ENCODE peak calls at places on chromosomes 4 and X, in eight cellular contexts. R is neural progenitor cell; U is cardiac fibroblast; P is CD8-positive, alpha-beta T cell; Q is heart right ventricle; Y is GM23248; D is adipocyte; N is uterus. J is an unnamed sample.

GRCh38 chr4:23373269-23373668 is 516.6 kb downstream of the PPARGC1A start:
- DNase-seq in R (no peak), U (peak), P (no peak), Q (peak), Y (no peak), D (no peak), N (no peak), J (no peak)

GRCh38 chr4:3463556-3464348 is 646 bp downstream of the DOK7 start:
- DNase-seq in R (no peak), U (no peak), P (no peak), Q (no peak), Y (no peak), D (no peak), N (no peak), J (no peak)

GRCh38 chr4:91116861-91117260 is 989.7 kb downstream of the CCSER1 start:
- DNase-seq in R (no peak), U (peak), P (no peak), Q (no peak), Y (peak), D (peak), N (no peak), J (no peak)

GRCh38 chrX:24026403-24026801 is 584 bp downstream of the KLHL15 start:
- DNase-seq in R (peak), U (peak), P (no peak), Q (no peak), Y (peak), D (peak), N (no peak), J (no peak)

GRCh38 chr4:80694178-80694577 is 336.3 kb upstream of the BMP3 start:
- DNase-seq in R (no peak), U (no peak), P (no peak), Q (no peak), Y (no peak), D (peak), N (no peak), J (no peak)

GRCh38 chr4:147326581-147326980 is 154.3 kb upstream of the EDNRA start:
- DNase-seq in R (no peak), U (peak), P (no peak), Q (no peak), Y (no peak), D (peak), N (no peak), J (no peak)

GRCh38 chrX:63128509-63128908 is 222.6 kb downstream of the SPIN4 start:
- DNase-seq in R (no peak), U (peak), P (no peak), Q (no peak), Y (peak), D (peak), N (no peak), J (no peak)

GRCh38 chr4:163448541-163449203 is 24.9 kb downstream of the TKTL2 start:
- DNase-seq in R (no peak), U (peak), P (no peak), Q (no peak), Y (peak), D (peak), N (no peak), J (no peak)

GRCh38 chrX:37817579-37817978 is 29.8 kb downstream of the DYNLT3 start:
- DNase-seq in R (no peak), U (no peak), P (no peak), Q (no peak), Y (no peak), D (no peak), N (no peak), J (no peak)

GRCh38 chr4:126242679-126243390 is 928.1 kb downstream of the FAT4 start:
- DNase-seq in R (peak), U (peak), P (no peak), Q (peak), Y (peak), D (no peak), N (no peak), J (no peak)

GRCh38 chrX:97117572-97117971 is 233.9 kb downstream of the RPA4 start:
- DNase-seq in R (no peak), U (no peak), P (no peak), Q (no peak), Y (no peak), D (no peak), N (no peak), J (no peak)

GRCh38 chr4:78644744-78645330 is 93.3 kb downstream of the ANXA3 start:
- DNase-seq in R (peak), U (peak), P (peak), Q (peak), Y (peak), D (peak), N (peak), J (peak)

GRCh38 chr4:26885912-26886274 is 25.3 kb downstream of the STIM2 start:
- DNase-seq in R (no peak), U (no peak), P (peak), Q (no peak), Y (no peak), D (no peak), N (no peak), J (no peak)

GRCh38 chr4:43732829-43733426 is 715.7 kb downstream of the KCTD8 start:
- DNase-seq in R (no peak), U (no peak), P (no peak), Q (no peak), Y (no peak), D (no peak), N (no peak), J (no peak)

GRCh38 chr4:11367371-11367770 is 61.3 kb downstream of the HS3ST1 start:
- DNase-seq in R (peak), U (peak), P (no peak), Q (peak), Y (no peak), D (no peak), N (peak), J (peak)

GRCh38 chr4:20337261-20337664 is 85.6 kb downstream of the SLIT2 start:
- DNase-seq in R (no peak), U (no peak), P (no peak), Q (no peak), Y (no peak), D (no peak), N (no peak), J (no peak)

GRCh38 chr4:6772223-6772928 is 10.2 kb upstream of the KIAA0232 start:
- DNase-seq in R (no peak), U (peak), P (no peak), Q (no peak), Y (peak), D (no peak), N (no peak), J (no peak)

GRCh38 chrX:142001934-142002333 is 98.2 kb downstream of the MAGEC1 start:
- DNase-seq in R (no peak), U (no peak), P (no peak), Q (no peak), Y (no peak), D (no peak), N (no peak), J (no peak)

GRCh38 chr4:42768125-42768748 is 111.3 kb upstream of the ATP8A1 start:
- DNase-seq in R (peak), U (no peak), P (no peak), Q (no peak), Y (no peak), D (no peak), N (no peak), J (no peak)

GRCh38 chr4:4852591-4853362 is 6.7 kb upstream of the MSX1 start:
- DNase-seq in R (peak), U (peak), P (no peak), Q (no peak), Y (peak), D (peak), N (peak), J (no peak)

GRCh38 chr4:8191136-8191747 is 7.8 kb upstream of the SH3TC1 start:
- DNase-seq in R (no peak), U (peak), P (no peak), Q (peak), Y (no peak), D (no peak), N (peak), J (peak)

GRCh38 chr4:13328591-13328990 is 155.5 kb downstream of the RAB28 start:
- DNase-seq in R (no peak), U (no peak), P (no peak), Q (no peak), Y (peak), D (no peak), N (no peak), J (no peak)

GRCh38 chr4:149987777-149988410 is 90.4 kb upstream of the DCLK2 start:
- DNase-seq in R (no peak), U (no peak), P (no peak), Q (no peak), Y (no peak), D (peak), N (no peak), J (no peak)

GRCh38 chrX:26783512-26784225 is 567.7 kb downstream of the MAGEB5 start:
- DNase-seq in R (peak), U (peak), P (no peak), Q (peak), Y (peak), D (peak), N (no peak), J (no peak)

GRCh38 chr4:24476209-24476781 is 108.1 kb downstream of the DHX15 start:
- DNase-seq in R (peak), U (peak), P (no peak), Q (no peak), Y (peak), D (peak), N (no peak), J (no peak)

GRCh38 chr4:152956650-152957436 is 20.7 kb downstream of the FHDC1 start:
- DNase-seq in R (no peak), U (peak), P (no peak), Q (no peak), Y (no peak), D (peak), N (no peak), J (no peak)

GRCh38 chr4:3819210-3819919 is 53.2 kb downstream of the ADRA2C start:
- DNase-seq in R (no peak), U (no peak), P (no peak), Q (no peak), Y (no peak), D (no peak), N (no peak), J (no peak)

GRCh38 chrX:20265221-20265725 is 1.4 kb downstream of the RPS6KA3 start:
- DNase-seq in R (peak), U (peak), P (peak), Q (peak), Y (peak), D (peak), N (peak), J (peak)

GRCh38 chr4:3387154-3387942 is 54.4 kb upstream of the HGFAC start:
- DNase-seq in R (no peak), U (no peak), P (no peak), Q (no peak), Y (no peak), D (no peak), N (no peak), J (no peak)

GRCh38 chr4:160928482-160928881 is 1235.3 kb downstream of the FSTL5 start:
- DNase-seq in R (no peak), U (no peak), P (no peak), Q (no peak), Y (no peak), D (no peak), N (no peak), J (no peak)

GRCh38 chr4:26779674-26780073 is 81.0 kb upstream of the STIM2 start:
- DNase-seq in R (no peak), U (peak), P (no peak), Q (peak), Y (peak), D (peak), N (no peak), J (no peak)

GRCh38 chrX:30735839-30736238 is 82.6 kb downstream of the GK start:
- DNase-seq in R (peak), U (peak), P (peak), Q (peak), Y (peak), D (peak), N (peak), J (no peak)

DNA sequence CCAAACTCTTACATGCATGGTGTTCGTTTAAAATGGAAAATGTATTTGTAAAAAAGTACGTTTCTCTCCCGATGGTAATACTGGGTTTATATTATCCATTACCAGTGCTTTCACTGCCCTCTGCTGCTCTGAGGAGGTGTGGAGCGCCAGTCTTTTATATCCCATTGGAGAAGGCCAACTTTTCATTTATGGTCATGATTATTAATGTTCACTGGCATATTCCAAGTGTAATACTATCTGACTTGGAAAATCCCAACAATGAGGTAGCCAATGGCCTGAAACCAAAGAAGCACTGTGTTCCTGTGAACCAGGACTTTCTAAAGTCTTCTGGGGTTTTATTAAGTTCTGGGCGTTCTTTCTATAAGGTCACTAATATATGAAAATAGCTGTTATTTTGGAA is 80.7 kb downstream of the SYNPO2 start:
- DNase-seq in R (peak), U (peak), P (no peak), Q (peak), Y (peak), D (peak), N (peak), J (peak)
- H3K4me3 ChIP-seq in R (no peak), U (no peak), P (no peak), Q (peak), Y (no peak), D (peak), N (no peak), J (no peak)

DNA sequence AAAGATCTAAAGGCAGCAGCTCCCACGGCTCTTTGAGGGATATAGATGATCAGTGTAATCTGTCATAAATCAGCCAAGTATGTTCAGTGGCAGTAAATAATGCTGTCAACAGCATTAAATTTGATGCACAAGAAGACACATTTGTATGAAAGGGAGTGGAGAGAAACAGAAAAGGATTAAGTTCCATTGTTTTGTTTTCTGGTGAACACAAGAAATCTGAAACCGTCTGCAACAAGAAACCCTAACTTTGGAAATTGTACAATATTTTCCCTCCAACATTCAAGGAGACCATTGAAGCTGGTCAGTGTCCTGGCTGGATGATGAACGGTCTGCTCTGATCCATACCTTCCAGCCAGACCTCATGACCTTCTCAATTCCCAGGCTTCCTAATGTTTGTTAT is 27.6 kb upstream of the C1QTNF7 start:
- DNase-seq in R (no peak), U (no peak), P (no peak), Q (no peak), Y (no peak), D (peak), N (no peak), J (no peak)
- H3K4me3 ChIP-seq in R (no peak), U (no peak), P (no peak), Q (no peak), Y (no peak), D (peak), N (no peak), J (no peak)

GRCh38 chr4:84691170-84691691 is 108.3 kb downstream of the CDS1 start:
- DNase-seq in R (no peak), U (peak), P (no peak), Q (no peak), Y (peak), D (peak), N (no peak), J (no peak)
- H3K4me3 ChIP-seq in R (no peak), U (no peak), P (no peak), Q (no peak), Y (peak), D (peak), N (no peak), J (no peak)

GRCh38 chr4:38128478-38129451 is 168.6 kb downstream of the PTTG2 start:
- DNase-seq in R (peak), U (peak), P (peak), Q (no peak), Y (peak), D (no peak), N (no peak), J (no peak)
- H3K4me3 ChIP-seq in R (no peak), U (no peak), P (no peak), Q (no peak), Y (no peak), D (no peak), N (no peak), J (no peak)

GRCh38 chrX:17736478-17736855 is 826 bp upstream of the SCML1 start:
- DNase-seq in R (no peak), U (no peak), P (no peak), Q (no peak), Y (peak), D (no peak), N (no peak), J (no peak)
- H3K4me3 ChIP-seq in R (peak), U (peak), P (peak), Q (peak), Y (peak), D (peak), N (peak), J (peak)

GRCh38 chrX:154323537-154323936 is 27.9 kb downstream of the TKTL1 start:
- DNase-seq in R (no peak), U (no peak), P (no peak), Q (no peak), Y (no peak), D (no peak), N (no peak), J (no peak)
- H3K4me3 ChIP-seq in R (no peak), U (no peak), P (no peak), Q (no peak), Y (no peak), D (no peak), N (no peak), J (no peak)

J was measured in ovary.